ENCODE peak calls at places on chromosome X, in eight cellular contexts. I is aorta; W is fibroblast of lung; L is psoas muscle; V is mammary epithelial cell; E is prostate gland; D is hepatocyte; K is CD8-positive, alpha-beta T cell. A is an unnamed sample.

GRCh38 chrX:132119283-132119682 is 8.5 kb downstream of the FRMD7 start:
- DNase-seq in I (no peak), E (no peak), K (no peak), V (peak; percentile 34), L (no peak), D (no peak), W (no peak), A (no peak)

GRCh38 chrX:30533261-30533660 is 44.3 kb downstream of the TASL start:
- DNase-seq in V (peak; percentile 7), D (no peak), I (no peak), K (no peak), W (no peak), L (no peak), E (no peak), A (no peak)

GRCh38 chrX:153774576-153775292 is 6.1 kb upstream of the SRPK3 start:
- DNase-seq in D (no peak), I (no peak), W (no peak), E (no peak), L (peak; percentile 39), K (no peak), V (no peak), A (no peak)

GRCh38 chrX:17433965-17434364 is 59.0 kb downstream of the NHS start:
- DNase-seq in K (no peak), L (no peak), V (no peak), D (no peak), E (no peak), I (no peak), W (no peak), A (no peak)

GRCh38 chrX:37685452-37686347 is at the start of gene XK:
- DNase-seq in L (peak; percentile 79), K (peak; percentile 23), E (peak; percentile 16), D (peak; percentile 49), I (peak; percentile 84), W (peak; percentile 20), V (peak; percentile 19), A (no peak)

GRCh38 chrX:24590111-24590510 is 57.0 kb downstream of the PCYT1B start:
- DNase-seq in L (no peak), W (no peak), K (no peak), V (no peak), D (no peak), I (no peak), E (no peak), A (no peak)

GRCh38 chrX:27998666-27999065 is 17.4 kb upstream of the DCAF8L1 start:
- DNase-seq in V (no peak), W (peak; percentile 13), D (no peak), K (no peak), L (no peak), E (no peak), I (no peak), A (no peak)

GRCh38 chrX:103503163-103503852 is 16.0 kb downstream of the RAB40A start:
- DNase-seq in D (no peak), I (no peak), W (peak; percentile 27), K (no peak), L (no peak), V (peak; percentile 60), E (no peak), A (no peak)

GRCh38 chrX:24990585-24990984 is 25.2 kb downstream of the ARX start:
- DNase-seq in E (no peak), V (no peak), K (no peak), I (no peak), D (no peak), L (no peak), W (no peak), A (no peak)

GRCh38 chrX:41085883-41086626 is 810 bp downstream of the USP9X start:
- DNase-seq in E (peak; percentile 28), K (peak; percentile 44), L (peak; percentile 75), W (peak; percentile 55), V (peak; percentile 56), D (peak; percentile 68), I (peak; percentile 85), A (peak; percentile 22)

GRCh38 chrX:71859637-71860036 is 51.0 kb upstream of the NHSL2 start:
- DNase-seq in V (peak; percentile 36), W (peak; percentile 34), L (no peak), E (no peak), I (no peak), D (peak; percentile 62), K (peak; percentile 25), A (no peak)

GRCh38 chrX:53682885-53683555 is 3.5 kb downstream of the HUWE1 start:
- DNase-seq in I (no peak), D (peak; percentile 55), K (peak; percentile 48), V (peak; percentile 56), W (peak; percentile 57), L (no peak), E (no peak), A (peak; percentile 33)

GRCh38 chrX:72358313-72358712 is 52.6 kb upstream of the CITED1 start:
- DNase-seq in E (no peak), K (no peak), V (peak; percentile 50), L (no peak), I (no peak), D (no peak), W (peak; percentile 59), A (no peak)

GRCh38 chrX:22105231-22105630 is 73.1 kb downstream of the PHEX start:
- DNase-seq in E (no peak), L (no peak), I (no peak), V (no peak), D (no peak), K (no peak), W (no peak), A (no peak)

GRCh38 chrX:114611018-114611619 is 27.2 kb downstream of the HTR2C start:
- DNase-seq in L (no peak), D (peak; percentile 77), K (no peak), V (peak; percentile 17), E (peak; percentile 4), I (no peak), W (peak; percentile 19), A (no peak)

GRCh38 chrX:81174286-81174685 is 27.4 kb downstream of the HMGN5 start:
- DNase-seq in E (no peak), V (peak; percentile 14), L (no peak), K (no peak), I (no peak), D (peak; percentile 12), W (peak; percentile 6), A (no peak)

DNA sequence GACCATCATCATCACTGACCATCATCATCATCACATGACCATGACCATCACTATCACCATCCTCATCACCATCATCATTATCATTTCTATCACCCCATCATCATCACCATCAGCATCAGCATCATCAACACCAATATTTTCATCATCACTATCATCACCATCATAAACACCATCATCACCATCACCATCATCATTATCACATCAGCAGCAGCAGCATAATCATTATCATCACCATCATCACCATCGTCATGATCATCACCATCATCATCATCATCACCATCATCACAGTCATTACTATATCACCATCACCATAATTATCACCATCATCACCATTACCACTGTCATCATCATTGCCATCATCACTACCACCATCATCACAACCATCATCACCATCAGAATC is 117.6 kb downstream of the DHRSX start:
- DNase-seq in E (no peak), D (no peak), K (no peak), L (no peak), I (no peak), W (no peak), V (no peak), A (no peak)
- H3K9me3 ChIP-seq in E (no peaks in the 10 kb centered on the region), D (no peaks in the 10 kb centered on the region), K (no peaks in the 10 kb centered on the region), L (no peaks in the 10 kb centered on the region), I (no peaks in the 10 kb centered on the region), W (no peaks in the 10 kb centered on the region), V (peaks cover 8% of the 10 kb centered on the region), A (no peaks in the 10 kb centered on the region)

GRCh38 chrX:136457303-136457917 is 30.3 kb upstream of the BRS3 start:
- DNase-seq in W (no peak), K (no peak), E (no peak), I (no peak), V (no peak), D (no peak), L (no peak), A (no peak)
- H3K9me3 ChIP-seq in W (no peaks in the 10 kb centered on the region), K (no peaks in the 10 kb centered on the region), E (no peaks in the 10 kb centered on the region), I (no peaks in the 10 kb centered on the region), V (no peaks in the 10 kb centered on the region), D (no peaks in the 10 kb centered on the region), L (no peaks in the 10 kb centered on the region), A (no peaks in the 10 kb centered on the region)

GRCh38 chrX:1289535-1289934 is 20.9 kb downstream of the CSF2RA start:
- DNase-seq in E (no peak), K (no peak), W (no peak), I (no peak), V (no peak), D (no peak), L (no peak), A (no peak)

GRCh38 chrX:1291110-1291740 is 22.6 kb downstream of the CSF2RA start:
- DNase-seq in D (no peak), V (no peak), I (peak; percentile 67), K (no peak), E (no peak), W (no peak), L (no peak), A (no peak)

GRCh38 chrX:1294301-1295067 is 25.9 kb downstream of the CSF2RA start:
- DNase-seq in W (no peak), L (no peak), I (peak; percentile 48), K (no peak), E (no peak), D (no peak), V (no peak), A (no peak)

GRCh38 chrX:1295550-1295949 is 26.9 kb downstream of the CSF2RA start:
- DNase-seq in V (no peak), E (no peak), K (no peak), W (no peak), L (no peak), I (peak; percentile 26), D (no peak), A (no peak)

DNA sequence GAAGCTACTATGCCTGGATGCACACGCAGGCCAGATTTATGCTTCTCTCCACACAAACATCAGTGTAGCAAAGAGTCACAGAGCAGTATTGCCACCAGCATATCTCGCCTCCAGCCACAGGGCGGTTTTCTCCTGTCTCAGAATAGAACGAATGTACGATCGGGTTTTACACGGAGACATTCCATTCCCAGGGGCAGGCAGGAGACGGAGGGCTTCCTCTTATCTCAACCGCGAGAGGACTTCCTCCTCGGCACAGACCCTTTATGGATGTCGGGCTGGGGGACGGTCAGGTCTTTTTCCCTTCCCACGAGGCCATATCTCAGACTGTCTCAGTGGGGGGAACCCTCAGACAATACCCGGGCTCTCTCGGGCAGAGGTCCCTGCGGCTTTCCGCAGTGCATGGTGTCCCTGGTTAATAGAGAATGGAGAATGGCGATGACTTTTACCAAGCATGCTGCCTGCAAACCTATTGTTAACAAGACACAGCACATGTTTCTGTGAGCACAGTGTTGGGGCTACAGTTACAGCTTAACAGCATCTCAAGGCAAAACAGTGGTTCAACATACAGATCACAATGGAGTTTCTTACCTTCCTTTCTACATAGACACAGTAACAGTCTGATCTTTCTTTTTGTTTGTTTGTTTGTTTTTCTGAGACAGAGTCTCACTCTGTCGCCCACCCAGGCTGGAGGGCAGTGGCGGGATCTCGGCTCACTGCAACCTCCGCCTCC is 24.1 kb downstream of the CSF2RA start:
- DNase-seq in I (peak; percentile 43), V (no peak), E (no peak), D (no peak), L (no peak), W (no peak), K (no peak), A (no peak)
- H3K9me3 ChIP-seq in I (no peaks in the 10 kb centered on the region), V (peaks cover 20% of the 10 kb centered on the region), E (no peaks in the 10 kb centered on the region), D (no peaks in the 10 kb centered on the region), L (no peaks in the 10 kb centered on the region), W (no peaks in the 10 kb centered on the region), K (no peaks in the 10 kb centered on the region), A (no peaks in the 10 kb centered on the region)

DNA sequence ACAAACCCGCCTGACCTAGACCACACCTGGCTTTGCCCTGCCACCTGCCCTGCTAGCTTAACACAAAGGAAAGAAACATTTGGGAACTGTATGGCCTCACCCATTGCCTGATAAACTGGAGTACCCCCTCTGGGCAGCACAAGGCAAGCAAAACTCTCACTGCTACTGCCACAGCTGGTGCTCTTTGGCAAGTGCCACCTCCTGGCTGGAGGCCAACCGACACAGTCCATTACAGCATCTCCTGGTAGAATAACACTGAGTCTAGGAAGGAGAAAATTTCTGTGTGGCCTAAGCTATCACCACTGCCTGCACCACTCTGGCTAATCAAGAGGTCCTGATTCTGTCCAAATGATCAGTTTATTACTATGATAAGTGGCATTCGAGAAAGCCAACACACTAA is 18.9 kb upstream of the SPANXN3 start:
- DNase-seq in W (no peak), I (no peak), D (no peak), V (no peak), K (no peak), E (no peak), L (no peak), A (no peak)
- H3K9me3 ChIP-seq in W (no peaks in the 10 kb centered on the region), I (no peaks in the 10 kb centered on the region), D (peaks cover 4% of the 10 kb centered on the region), V (peaks cover 31% of the 10 kb centered on the region), K (no peaks in the 10 kb centered on the region), E (no peaks in the 10 kb centered on the region), L (no peaks in the 10 kb centered on the region), A (no peaks in the 10 kb centered on the region)

A was measured in CD4-positive, alpha-beta T cell.